ENCODE peak calls at places on chromosomes 13 and 19, in five cellular contexts. J is heart left ventricle; G is CD8-positive, alpha-beta memory T cell; W is astrocyte; Y is PC-9. I is an unnamed sample. For H3K9me3 and H3K4me1, the result is how much of the 10 kb centered on the place peaks cover.

GRCh38 chr13:39737047-39737446 is 81.6 kb downstream of the COG6 start:
- DNase-seq in G (no peak), J (no peak), Y (no peak), W (no peak), I (no peak)

GRCh38 chr19:46410205-46411087 is 2.9 kb downstream of the CCDC8 start:
- DNase-seq in J (no peak), W (no peak), G (no peak), Y (no peak), I (no peak)

GRCh38 chr19:6740589-6741348 is 1.3 kb downstream of the TRIP10 start:
- DNase-seq in G (no peak), W (no peak), Y (peak), J (peak), I (peak)

GRCh38 chr19:34317311-34317927 is 47.6 kb upstream of the GPI start:
- DNase-seq in Y (peak), W (peak), G (peak), J (peak), I (no peak)

GRCh38 chr13:50149932-50150331 is 134.7 kb downstream of the KCNRG start:
- DNase-seq in Y (peak), J (peak), G (no peak), W (no peak), I (no peak)

GRCh38 chr13:50677687-50678463 is 165.6 kb downstream of the DLEU7 start:
- DNase-seq in Y (no peak), G (no peak), W (peak), J (no peak), I (no peak)

GRCh38 chr13:50188696-50189095 is 173.5 kb downstream of the KCNRG start:
- DNase-seq in W (no peak), G (no peak), Y (no peak), J (no peak), I (no peak)

GRCh38 chr13:88979465-88980180 is 1308.5 kb downstream of the SLITRK5 start:
- DNase-seq in Y (no peak), G (no peak), J (peak), W (peak), I (no peak)

GRCh38 chr13:76937416-76937815 is 10.9 kb upstream of the ACOD1 start:
- DNase-seq in Y (peak), W (peak), J (no peak), G (no peak), I (no peak)

GRCh38 chr19:1251233-1251502 is 2.8 kb downstream of the MIDN start:
- DNase-seq in Y (peak), W (no peak), G (no peak), J (peak), I (peak)

GRCh38 chr13:68697551-68697950 is 1410.1 kb upstream of the ATXN8OS start:
- DNase-seq in J (no peak), Y (no peak), W (peak), G (no peak), I (no peak)

GRCh38 chr19:46611791-46612190 is 10.7 kb downstream of the CALM3 start:
- DNase-seq in W (no peak), Y (no peak), G (no peak), J (no peak), I (peak)

GRCh38 chr13:50670847-50671542 is 172.5 kb downstream of the DLEU7 start:
- DNase-seq in G (no peak), J (no peak), W (no peak), Y (no peak), I (no peak)

GRCh38 chr13:93217701-93218100 is 8.9 kb upstream of the GPC6 start:
- DNase-seq in J (no peak), W (peak), G (no peak), Y (no peak), I (no peak)

GRCh38 chr13:91381371-91381770 is 17.1 kb upstream of the GPC5 start:
- DNase-seq in G (no peak), J (no peak), Y (no peak), W (peak), I (no peak)

GRCh38 chr19:47124937-47125668 is 5.5 kb upstream of the SAE1 start:
- DNase-seq in Y (peak), G (peak), W (peak), J (no peak), I (peak)

GRCh38 chr19:7246601-7247000 is 47.6 kb downstream of the INSR start:
- DNase-seq in J (no peak), Y (no peak), W (no peak), G (no peak), I (no peak)

GRCh38 chr19:16340092-16340491 is 15.5 kb downstream of the KLF2 start:
- DNase-seq in G (no peak), J (no peak), Y (no peak), W (peak), I (no peak)

GRCh38 chr19:52535831-52536800 is 8.6 kb downstream of the ZNF808 start:
- DNase-seq in J (peak), W (peak), Y (no peak), G (peak), I (peak)

GRCh38 chr19:7910321-7911161 is 4.1 kb upstream of the TGFBR3L start:
- DNase-seq in W (no peak), G (no peak), Y (no peak), J (no peak), I (peak)

GRCh38 chr13:77002590-77003190 is 10.8 kb downstream of the CLN5 start:
- DNase-seq in Y (no peak), J (no peak), G (no peak), W (no peak), I (no peak)

GRCh38 chr19:1651548-1652394 is 644 bp downstream of the TCF3 start:
- DNase-seq in Y (no peak), W (no peak), J (peak), G (peak), I (peak)

GRCh38 chr19:51799311-51799997 is 4.5 kb downstream of the FPR3 start:
- DNase-seq in W (peak), J (peak), Y (peak), G (no peak), I (peak)

GRCh38 chr13:59392328-59392727 is 771.4 kb downstream of the DIAPH3 start:
- DNase-seq in G (no peak), Y (no peak), W (no peak), J (no peak), I (no peak)

GRCh38 chr13:30907167-30907761 is 1.2 kb downstream of the MEDAG start:
- DNase-seq in Y (no peak), W (peak), J (no peak), G (no peak), I (no peak)

GRCh38 chr13:112516218-112516617 is 71.7 kb downstream of the TUBGCP3 start:
- DNase-seq in Y (no peak), W (no peak), G (no peak), J (no peak), I (no peak)

GRCh38 chr13:32530841-32531253 is 7.7 kb downstream of the N4BP2L2 start:
- DNase-seq in J (no peak), G (peak), Y (no peak), W (peak), I (no peak)

GRCh38 chr19:52742516-52742915 is 7.7 kb upstream of the ZNF611 start:
- DNase-seq in W (no peak), G (no peak), J (no peak), Y (no peak), I (no peak)

GRCh38 chr13:112779856-112780604 is 90.2 kb downstream of the ATP11A start:
- DNase-seq in W (peak), J (no peak), G (no peak), Y (peak), I (peak)

GRCh38 chr13:45374917-45375316 is 33.9 kb upstream of the TPT1 start:
- DNase-seq in W (peak), G (no peak), J (no peak), Y (no peak), I (no peak)

GRCh38 chr13:76809369-76809768 is 76.8 kb downstream of the KCTD12 start:
- DNase-seq in W (no peak), J (no peak), G (no peak), Y (no peak), I (no peak)

GRCh38 chr19:40690699-40691420 is 409 bp upstream of the NUMBL start:
- DNase-seq in J (peak), G (peak), W (peak), Y (peak), I (peak)

GRCh38 chr19:55172741-55173140 is 6.3 kb upstream of the DNAAF3 start:
- DNase-seq in W (peak), G (no peak), Y (no peak), J (no peak), I (no peak)

GRCh38 chr19:39093761-39094160 is 9.6 kb downstream of the ACP7 start:
- DNase-seq in G (no peak), J (no peak), W (peak), Y (no peak), I (no peak)

GRCh38 chr19:13764821-13765394 is 586 bp downstream of the MRI1 start:
- DNase-seq in W (no peak), Y (no peak), G (peak), J (no peak), I (peak)

DNA sequence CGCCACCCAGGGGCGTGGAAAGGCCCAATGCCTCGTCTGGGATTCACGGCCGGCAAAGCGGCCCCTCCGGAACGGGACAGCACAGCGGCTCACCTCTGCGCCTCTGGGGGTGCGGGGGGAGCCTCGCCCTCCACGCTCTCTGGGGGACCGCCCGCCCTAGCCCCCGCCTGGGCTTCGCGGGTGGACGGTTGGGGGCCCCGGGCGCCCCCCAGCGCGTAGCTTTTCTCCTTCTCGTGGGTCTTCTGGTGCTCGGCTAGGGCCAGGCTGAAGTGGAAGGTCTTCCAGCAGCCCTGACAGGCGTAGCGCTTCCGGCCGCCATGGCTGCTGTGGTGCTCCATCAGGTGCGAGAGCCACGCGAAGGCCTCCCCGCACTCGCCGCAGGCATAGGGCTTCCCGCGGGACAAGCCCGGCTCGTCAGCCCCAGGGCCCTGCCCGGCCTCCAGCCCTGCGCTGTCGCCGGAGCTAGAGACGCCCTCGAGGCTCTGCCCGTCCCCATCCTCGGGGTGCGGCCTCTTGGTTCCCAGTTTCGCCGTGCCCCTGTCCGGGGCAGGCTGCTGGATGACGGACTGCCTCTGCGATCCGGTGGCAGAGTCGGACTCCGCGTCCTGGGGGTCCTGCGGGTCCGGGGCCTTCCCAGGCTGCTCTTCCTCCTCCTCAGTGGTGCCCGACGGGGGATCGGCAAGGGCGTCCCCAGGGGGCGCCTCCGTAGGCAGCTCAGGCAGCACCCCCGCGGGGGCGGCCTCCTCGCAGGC is 13.3 kb downstream of the ZSCAN18 start:
- DNase-seq in W (no peak), Y (no peak), J (no peak), G (no peak), I (no peak)
- H3K9me3 ChIP-seq in W (under half), Y (under half), J (half or more), G (under half), I (under half)

GRCh38 chr19:35774274-35775045 is 904 bp upstream of the ARHGAP33 start:
- DNase-seq in Y (no peak), J (no peak), G (no peak), W (no peak), I (no peak)
- H3K27ac ChIP-seq in Y (no peak), J (no peak), G (no peak), W (no peak), I (no peak)

DNA sequence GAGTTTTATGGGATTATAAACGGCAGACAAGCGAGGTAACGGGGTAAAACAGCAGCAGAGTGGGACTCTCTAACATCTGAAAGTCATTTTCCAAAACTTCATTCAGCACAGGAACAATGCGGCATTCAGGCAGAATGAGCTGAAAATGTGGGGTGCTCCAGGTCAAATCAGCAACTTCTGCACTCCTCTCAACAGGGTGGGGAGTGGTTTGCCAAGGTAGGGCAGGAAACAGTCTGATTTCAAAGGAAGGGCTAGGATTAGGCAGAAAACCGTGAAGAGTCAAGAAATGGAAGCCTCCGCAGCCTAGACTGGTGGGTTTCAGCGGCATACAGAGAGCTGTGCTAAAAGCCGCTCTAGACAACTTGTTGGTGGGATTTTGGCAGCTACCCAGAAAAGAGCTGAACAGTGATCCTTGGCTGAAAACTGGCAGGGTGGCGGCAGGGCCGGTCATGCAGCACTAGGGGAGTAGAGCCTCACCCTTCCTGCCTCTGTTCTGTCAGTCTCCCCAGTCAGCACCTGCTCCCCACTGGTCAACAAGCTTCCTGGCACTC is 154.2 kb upstream of the KLF12 start:
- DNase-seq in Y (no peak), W (peak), G (peak), J (peak), I (peak)
- H3K4me1 ChIP-seq in Y (under half), W (under half), G (under half), J (under half), I (under half)

GRCh38 chr19:29686285-29686805 is 21.1 kb downstream of the PLEKHF1 start:
- DNase-seq in J (no peak), Y (no peak), W (no peak), G (no peak), I (peak)
- H3K9me3 ChIP-seq in J (under half), Y (under half), W (under half), G (under half), I (under half)

GRCh38 chr19:18514800-18515682 is 6.8 kb downstream of the ELL start:
- DNase-seq in Y (peak), J (peak), W (no peak), G (peak), I (peak)
- H3K27ac ChIP-seq in Y (peak), J (peak), W (peak), G (peak), I (peak)

GRCh38 chr13:95710313-95710712 is 33.4 kb downstream of the DNAJC3 start:
- DNase-seq in Y (no peak), W (peak), G (no peak), J (no peak), I (no peak)
- H3K4me1 ChIP-seq in Y (under half), W (under half), G (under half), J (under half), I (under half)

GRCh38 chr19:57872450-57872849 is 16.4 kb downstream of the ZNF814 start:
- DNase-seq in G (no peak), Y (no peak), W (no peak), J (no peak), I (no peak)
- H3K9me3 ChIP-seq in G (half or more), Y (half or more), W (half or more), J (half or more), I (under half)

DNA sequence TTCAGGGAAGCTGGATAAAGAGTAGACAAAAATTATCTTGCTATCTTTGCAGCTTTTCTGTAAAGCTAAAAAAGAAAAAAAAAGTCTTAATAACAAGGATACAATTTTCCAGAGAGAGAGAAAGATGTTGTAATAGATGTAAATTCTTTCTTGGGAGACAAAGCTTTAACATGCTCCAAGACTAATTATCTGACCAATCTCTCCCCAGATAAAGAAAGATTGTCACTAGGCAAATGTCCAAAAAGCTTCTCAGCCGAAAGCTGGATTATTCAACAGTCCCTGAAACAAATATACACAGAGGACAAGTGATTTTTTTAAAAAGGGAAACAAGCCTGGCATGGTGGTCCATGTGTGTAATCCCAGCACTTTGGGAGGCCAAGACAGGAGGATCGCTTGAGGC is 19.3 kb downstream of the SYDE1 start:
- DNase-seq in J (no peak), G (no peak), W (no peak), Y (no peak), I (no peak)
- H3K27ac ChIP-seq in J (peak), G (no peak), W (no peak), Y (peak), I (no peak)

I was measured in aorta.